ENCODE peak calls at places on chromosomes 6 and 20, in ten cellular contexts. U, F, J, S, Y, W, H, N, L and A are unnamed samples.
A peak's percentile ranks its signal among the peaks of the same experiment; 100 is the strongest.

GRCh38 chr6:113596907-113597583 is 260.1 kb upstream of the MARCKS start:
- DNase-seq in U (no peak), F (peak; percentile 20), J (no peak), S (peak; percentile 13), Y (peak; percentile 16), W (no peak), H (no peak), N (no peak), L (no peak), A (peak; percentile 46)

GRCh38 chr6:124854338-124854922 is 107.8 kb upstream of the RNF217 start:
- DNase-seq in U (peak; percentile 22), F (no peak), J (no peak), S (no peak), Y (no peak), W (no peak), H (no peak), N (no peak), L (no peak), A (peak; percentile 10)

GRCh38 chr20:33131949-33132822 is 35.8 kb upstream of the BPIFA2 start:
- DNase-seq in U (no peak), F (no peak), J (no peak), S (no peak), Y (no peak), W (no peak), H (no peak), N (no peak), L (no peak), A (no peak)

GRCh38 chr6:7270320-7271204 is 42.4 kb downstream of the SSR1 start:
- DNase-seq in U (no peak), F (no peak), J (no peak), S (no peak), Y (no peak), W (no peak), H (no peak), N (no peak), L (no peak), A (no peak)

GRCh38 chr6:46170357-46171289 is at the start of gene ENPP5:
- DNase-seq in U (peak; percentile 88), F (peak; percentile 93), J (peak; percentile 62), S (peak; percentile 74), Y (peak; percentile 74), W (peak; percentile 93), H (no peak), N (no peak), L (peak; percentile 76), A (no peak)

GRCh38 chr20:37295595-37295994 is 6.1 kb downstream of the MANBAL start:
- DNase-seq in U (no peak), F (no peak), J (no peak), S (no peak), Y (no peak), W (no peak), H (no peak), N (no peak), L (no peak), A (no peak)

GRCh38 chr6:106728296-106728870 is 99.0 kb downstream of the QRSL1 start:
- DNase-seq in U (no peak), F (no peak), J (no peak), S (no peak), Y (no peak), W (no peak), H (no peak), N (no peak), L (no peak), A (no peak)

GRCh38 chr6:4977468-4977867 is 26.4 kb downstream of the RPP40 start:
- DNase-seq in U (no peak), F (no peak), J (no peak), S (no peak), Y (no peak), W (no peak), H (no peak), N (no peak), L (no peak), A (no peak)

GRCh38 chr6:88059221-88059620 is 11.6 kb downstream of the SPACA1 start:
- DNase-seq in U (no peak), F (no peak), J (no peak), S (no peak), Y (no peak), W (no peak), H (no peak), N (no peak), L (no peak), A (no peak)

GRCh38 chr6:70524721-70525286 is 41.9 kb upstream of the SDHAF4 start:
- DNase-seq in U (no peak), F (peak; percentile 1), J (no peak), S (no peak), Y (no peak), W (no peak), H (no peak), N (no peak), L (no peak), A (no peak)

GRCh38 chr6:37987559-37987958 is 168.0 kb downstream of the ZFAND3 start:
- DNase-seq in U (no peak), F (no peak), J (no peak), S (no peak), Y (no peak), W (no peak), H (no peak), N (no peak), L (no peak), A (no peak)

GRCh38 chr6:6218246-6219085 is 102.0 kb downstream of the F13A1 start:
- DNase-seq in U (no peak), F (no peak), J (no peak), S (no peak), Y (no peak), W (no peak), H (no peak), N (no peak), L (peak; percentile 18), A (no peak)
- H3K4me3 ChIP-seq in U (no peak overlapping the region), F (no peak overlapping the region), J (no peak overlapping the region), S (no peak overlapping the region), Y (no peak overlapping the region), W (no peak overlapping the region), H (no peak overlapping the region), N (no peak overlapping the region), L (no peak overlapping the region), A (no peak overlapping the region)

DNA sequence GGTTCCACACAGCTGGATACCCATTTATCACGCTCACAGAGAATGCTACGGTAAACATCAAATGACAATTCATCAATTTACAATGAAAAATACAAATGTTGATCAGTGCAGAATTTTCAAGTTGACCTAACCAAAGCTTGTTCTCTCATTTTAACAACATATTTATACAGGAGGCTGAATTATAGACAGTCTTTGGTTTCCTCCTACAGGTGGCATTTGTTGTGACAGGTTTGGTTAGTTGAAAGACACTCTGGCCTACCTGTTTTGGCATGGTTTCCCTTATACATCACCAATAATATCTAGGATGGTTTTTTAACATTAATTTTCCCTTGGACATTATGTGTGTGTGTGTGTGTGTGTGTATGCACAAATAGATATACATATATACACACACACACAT is 642.5 kb upstream of the MMS22L start:
- DNase-seq in U (no peak), F (no peak), J (no peak), S (no peak), Y (no peak), W (no peak), H (no peak), N (no peak), L (no peak), A (no peak)
- TF ChIP-seq CTCF in U (no peak), F (no peak), J (no peak), S (no peak), Y (no peak), W (no peak), H (peak; percentile 11), N (no peak), L (no peak), A (no peak)

DNA sequence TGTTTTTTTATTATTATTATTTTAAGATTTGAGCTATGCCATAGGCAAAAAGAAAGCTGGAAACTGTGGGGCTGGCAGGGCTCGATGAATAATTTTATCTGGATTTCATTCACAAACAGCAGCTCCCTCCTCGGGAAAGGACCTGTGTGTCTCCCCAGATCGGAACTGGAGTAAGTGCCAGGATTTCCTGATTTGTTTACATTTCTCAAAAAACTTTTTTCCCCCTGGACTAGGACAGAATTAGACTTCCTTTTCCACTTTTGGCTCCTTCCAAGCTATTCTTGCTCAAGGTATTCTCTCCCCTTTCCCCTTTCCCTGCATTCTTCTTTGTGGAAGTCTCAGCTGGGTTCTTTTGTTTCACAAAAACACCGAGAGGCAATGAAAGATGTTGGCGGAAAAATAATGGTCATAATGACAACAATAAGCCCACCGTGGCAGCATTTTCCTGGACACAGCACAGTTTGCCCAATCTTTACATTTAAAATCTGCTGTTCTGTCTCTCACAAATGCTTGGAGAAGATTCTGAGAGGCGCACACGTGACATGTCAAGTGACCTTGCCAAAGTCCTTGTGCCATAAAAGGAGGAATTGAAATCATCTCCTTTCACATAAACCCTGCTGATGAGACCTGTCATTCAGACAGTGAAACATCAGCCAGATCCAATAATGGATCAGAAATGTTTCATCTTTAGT is 85.8 kb upstream of the PREP start:
- DNase-seq in U (no peak), F (no peak), J (no peak), S (peak; percentile 36), Y (peak; percentile 22), W (peak; percentile 28), H (no peak), N (no peak), L (no peak), A (peak; percentile 57)
- H3K4me3 ChIP-seq in U (no peak overlapping the region), F (no peak overlapping the region), J (no peak overlapping the region), S (peak overlapping the region; percentile 11), Y (peak overlapping the region; percentile 2), W (no peak overlapping the region), H (no peak overlapping the region), N (no peak overlapping the region), L (peak overlapping the region; percentile 13), A (no peak overlapping the region)

DNA sequence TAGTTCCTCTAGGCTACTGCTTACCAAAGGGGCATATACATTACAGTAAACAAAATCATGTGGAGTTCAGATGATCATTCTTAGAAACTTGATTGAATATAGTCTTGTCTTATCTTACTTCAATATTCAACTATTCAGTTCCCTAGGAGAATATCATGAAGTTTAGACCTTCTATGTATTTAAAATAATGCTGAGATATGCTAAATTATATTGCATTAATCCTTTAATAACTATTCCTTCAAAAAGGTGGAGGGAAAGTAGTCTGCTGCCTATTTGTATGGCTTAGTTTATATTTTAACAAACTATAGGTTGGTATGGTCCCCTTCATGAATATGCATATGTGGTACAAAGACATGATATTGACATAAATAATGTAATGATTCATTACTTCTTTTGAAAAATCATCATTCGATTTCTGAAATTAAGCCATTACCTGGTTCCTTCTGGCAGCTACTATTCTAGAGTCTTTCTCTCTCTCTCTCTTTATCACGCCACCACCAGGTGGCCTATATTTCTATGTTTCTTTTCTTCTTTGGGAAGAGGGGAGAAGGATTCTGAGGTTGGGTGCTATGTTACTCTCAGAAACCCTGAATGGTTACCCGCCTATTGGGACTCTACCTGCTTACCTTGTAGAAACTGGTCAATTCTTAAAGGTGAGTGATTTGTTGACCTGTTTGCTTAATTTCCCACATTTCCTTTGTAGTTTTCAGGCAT is 855.8 kb downstream of the HACE1 start:
- DNase-seq in U (no peak), F (peak; percentile 4), J (no peak), S (no peak), Y (no peak), W (no peak), H (no peak), N (no peak), L (no peak), A (no peak)
- TF ChIP-seq CTCF in U (no peak), F (no peak), J (no peak), S (no peak), Y (no peak), W (peak; percentile 15), H (no peak), N (no peak), L (no peak), A (no peak)

GRCh38 chr6:3220366-3220765 is 7.1 kb downstream of the TUBB2B start:
- DNase-seq in U (no peak), F (no peak), J (no peak), S (no peak), Y (no peak), W (no peak), H (no peak), N (no peak), L (no peak), A (no peak)
- H3K4me3 ChIP-seq in U (no peak overlapping the region), F (no peak overlapping the region), J (no peak overlapping the region), S (no peak overlapping the region), Y (no peak overlapping the region), W (no peak overlapping the region), H (no peak overlapping the region), N (no peak overlapping the region), L (no peak overlapping the region), A (no peak overlapping the region)